ENCODE peak calls at places on chromosomes 2 and 18, in eight cellular contexts. F is GM23248; Z is stimulated activated CD4-positive, alpha-beta T cell treated with anti-CD3 and anti-CD28 coated beads, Interleukin-2, amount 100 ng/mL, for 48 hours; S is tibial artery; N is omental fat pad; D is HEK293T; B is T-helper 17 cell; Q is mammary epithelial cell. E is an unnamed sample.
A peak's percentile ranks its signal among the peaks of the same experiment; 100 is the strongest.

GRCh38 chr18:49238433-49239042 is 221.9 kb downstream of the DYM start:
- DNase-seq in Q (no peak), D (peak; percentile 8), N (no peak), F (peak; percentile 68), Z (no peak), B (no peak), S (no peak), E (no peak)

GRCh38 chr2:127580167-127581049 is 44.9 kb downstream of the MYO7B start:
- DNase-seq in S (no peak), B (no peak), Z (no peak), Q (no peak), N (no peak), D (no peak), F (no peak), E (peak; percentile 73)

GRCh38 chr2:150528861-150529801 is 41.7 kb upstream of the RND3 start:
- DNase-seq in N (no peak), D (no peak), S (no peak), F (peak; percentile 88), B (no peak), Z (no peak), Q (peak; percentile 95), E (no peak)

GRCh38 chr2:112712903-112713584 is 7.8 kb upstream of the NT5DC4 start:
- DNase-seq in D (no peak), F (peak; percentile 93), B (no peak), Q (no peak), Z (peak; percentile 60), S (no peak), N (no peak), E (peak; percentile 61)

GRCh38 chr2:33136056-33136455 is 189.3 kb downstream of the LTBP1 start:
- DNase-seq in N (no peak), Q (no peak), Z (no peak), S (no peak), F (peak; percentile 43), D (no peak), B (no peak), E (no peak)

GRCh38 chr2:84741182-84741822 is 139.6 kb downstream of the TRABD2A start:
- DNase-seq in N (no peak), Z (peak; percentile 30), Q (peak; percentile 32), F (peak; percentile 36), B (peak; percentile 13), D (peak; percentile 35), S (no peak), E (no peak)

GRCh38 chr2:128450211-128451015 is 131.7 kb upstream of the HS6ST1 start:
- DNase-seq in Q (no peak), D (no peak), N (no peak), Z (no peak), B (no peak), S (peak; percentile 51), F (no peak), E (no peak)

GRCh38 chr18:55153346-55153745 is 194.1 kb upstream of the CCDC68 start:
- DNase-seq in F (no peak), S (no peak), B (no peak), Q (peak; percentile 21), N (no peak), D (no peak), Z (no peak), E (no peak)

GRCh38 chr2:102094917-102095316 is 47.6 kb upstream of the IL1R1 start:
- DNase-seq in D (no peak), Q (peak; percentile 86), S (no peak), B (no peak), F (peak; percentile 97), Z (no peak), N (no peak), E (no peak)

GRCh38 chr18:57965246-57965645 is 78.8 kb upstream of the NEDD4L start:
- DNase-seq in F (no peak), Z (no peak), N (no peak), Q (no peak), D (no peak), S (no peak), B (no peak), E (no peak)

GRCh38 chr2:218289639-218290315 is 2.5 kb downstream of the TMBIM1 start:
- DNase-seq in B (no peak), N (no peak), Z (no peak), F (peak; percentile 84), Q (peak; percentile 88), D (no peak), S (peak; percentile 68), E (peak; percentile 83)

GRCh38 chr2:42819160-42819559 is 26.8 kb upstream of the HAAO start:
- DNase-seq in B (no peak), Q (no peak), D (no peak), N (no peak), Z (no peak), F (no peak), S (no peak), E (no peak)

GRCh38 chr2:233399306-233400225 is 45.3 kb downstream of the DGKD start:
- DNase-seq in B (peak; percentile 17), F (no peak), S (no peak), Q (no peak), Z (no peak), D (no peak), N (no peak), E (no peak)

GRCh38 chr2:190344275-190344827 is 962 bp downstream of the INPP1 start:
- DNase-seq in F (no peak), B (no peak), Q (peak; percentile 60), D (peak; percentile 43), Z (no peak), N (no peak), S (no peak), E (no peak)